ENCODE peak calls at places on chromosomes 6 and 20, in four cellular contexts. X is IMR-90, I is H1, P is H9. H is an unnamed sample.

GRCh38 chr6:115935361-115935760 is 125.3 kb downstream of the FRK start:
- DNase-seq in X (no peak), I (no peak), P (no peak), H (no peak)

GRCh38 chr20:51129201-51129671 is 106.3 kb upstream of the KCNG1 start:
- DNase-seq in I (no peak), X (no peak), P (peak; percentile 3), H (no peak)

GRCh38 chr6:54716869-54717268 is 129.7 kb upstream of the FAM83B start:
- DNase-seq in P (no peak), I (no peak), X (peak; percentile 43), H (no peak)

GRCh38 chr6:44339763-44340625 is 2.5 kb upstream of the SPATS1 start:
- DNase-seq in X (peak; percentile 67), P (no peak), I (no peak), H (no peak)

GRCh38 chr6:45417461-45417860 is 39.7 kb upstream of the SUPT3H start:
- DNase-seq in X (no peak), I (no peak), P (no peak), H (no peak)

GRCh38 chr6:3278691-3279090 is 19.9 kb downstream of the PSMG4 start:
- DNase-seq in X (no peak), I (no peak), P (no peak), H (no peak)

GRCh38 chr6:152296648-152297376 is 340.4 kb downstream of the SYNE1 start:
- DNase-seq in X (peak; percentile 17), I (no peak), P (no peak), H (peak; percentile 30)

GRCh38 chr6:151091571-151091970 is 148.2 kb upstream of the AKAP12 start:
- DNase-seq in I (no peak), X (no peak), P (no peak), H (no peak)

GRCh38 chr6:109300874-109301273 is 81.4 kb downstream of the CD164 start:
- DNase-seq in P (no peak), X (no peak), I (no peak), H (no peak)

GRCh38 chr6:22631101-22631500 is 61.7 kb downstream of the HDGFL1 start:
- DNase-seq in X (peak; percentile 65), P (no peak), I (no peak), H (no peak)

GRCh38 chr20:37627060-37627766 is 66.6 kb upstream of the CTNNBL1 start:
- DNase-seq in I (peak; percentile 17), P (peak; percentile 69), X (peak; percentile 55), H (peak; percentile 72)

GRCh38 chr20:13017883-13018535 is 9.2 kb downstream of the SPTLC3 start:
- DNase-seq in X (no peak), I (no peak), P (no peak), H (no peak)

DNA sequence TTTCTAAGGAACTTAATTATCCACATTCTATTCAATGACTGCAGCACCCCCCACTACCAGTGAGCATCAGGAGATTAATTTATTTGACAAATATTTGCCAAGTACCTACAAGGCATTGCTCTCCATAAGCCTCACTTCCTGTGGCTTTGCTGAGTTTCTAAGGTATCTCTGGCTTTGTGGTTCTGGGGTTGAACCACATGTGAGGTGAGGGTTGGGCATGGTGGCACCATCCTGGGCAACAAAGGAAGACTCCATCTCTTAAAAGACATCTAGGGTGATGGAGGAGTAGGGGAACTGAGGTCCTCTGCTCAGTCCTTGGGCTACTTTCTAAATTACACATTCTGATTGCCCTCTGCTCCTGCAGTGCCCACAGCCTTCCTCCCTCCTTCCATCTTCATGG is 25.5 kb upstream of the WFDC2 start:
- DNase-seq in P (no peak), I (no peak), X (no peak), H (no peak)
- H2BK15ac ChIP-seq in P (no peak overlapping the region), I (no peak overlapping the region), X (no peak overlapping the region), H (no peak overlapping the region)

GRCh38 chr6:170124836-170125235 is 166.0 kb downstream of the DLL1 start:
- DNase-seq in X (no peak), I (no peak), P (no peak), H (peak; percentile 14)
- H4K5ac ChIP-seq in X (no peak overlapping the region), I (no peak overlapping the region), P (no peak overlapping the region), H (no peak overlapping the region)

GRCh38 chr20:4819901-4820300 is 98.2 kb downstream of the PRND start:
- DNase-seq in X (no peak), P (no peak), I (no peak), H (no peak)
- H2BK15ac ChIP-seq in X (no peak overlapping the region), P (no peak overlapping the region), I (no peak overlapping the region), H (no peak overlapping the region)

GRCh38 chr6:149456311-149457021 is 28.3 kb downstream of the ZC3H12D start:
- DNase-seq in X (no peak), P (no peak), I (no peak), H (no peak)
- H4K5ac ChIP-seq in X (no peak overlapping the region), P (no peak overlapping the region), I (no peak overlapping the region), H (no peak overlapping the region)

GRCh38 chr6:107657373-107657754 is 166.7 kb downstream of the SCML4 start:
- DNase-seq in I (no peak), P (no peak), X (no peak), H (no peak)

GRCh38 chr6:107655245-107655644 is 165.3 kb downstream of the SOBP start:
- DNase-seq in I (no peak), X (no peak), P (peak; percentile 66), H (peak; percentile 82)

GRCh38 chr6:107657755-107658461 is 166.2 kb downstream of the SCML4 start:
- DNase-seq in P (peak; percentile 55), X (peak; percentile 86), I (no peak), H (no peak)

GRCh38 chr6:107656883-107657282 is 167.0 kb downstream of the SOBP start:
- DNase-seq in X (no peak), I (no peak), P (no peak), H (no peak)

GRCh38 chr6:107656381-107656780 is 166.5 kb downstream of the SOBP start:
- DNase-seq in P (no peak), I (no peak), X (peak; percentile 41), H (no peak)
- H2BK15ac ChIP-seq in P (no peak overlapping the region), I (no peak overlapping the region), X (no peak overlapping the region), H (no peak overlapping the region)

GRCh38 chr6:147740326-147740725 is 231.8 kb downstream of the SAMD5 start:
- DNase-seq in P (no peak), X (no peak), I (no peak), H (no peak)

GRCh38 chr6:147737084-147737483 is 228.6 kb downstream of the SAMD5 start:
- DNase-seq in P (no peak), I (no peak), X (no peak), H (no peak)

GRCh38 chr6:147738089-147738488 is 229.6 kb downstream of the SAMD5 start:
- DNase-seq in P (no peak), I (no peak), X (no peak), H (no peak)

GRCh38 chr6:147735924-147736323 is 227.4 kb downstream of the SAMD5 start:
- DNase-seq in X (no peak), P (no peak), I (no peak), H (no peak)

DNA sequence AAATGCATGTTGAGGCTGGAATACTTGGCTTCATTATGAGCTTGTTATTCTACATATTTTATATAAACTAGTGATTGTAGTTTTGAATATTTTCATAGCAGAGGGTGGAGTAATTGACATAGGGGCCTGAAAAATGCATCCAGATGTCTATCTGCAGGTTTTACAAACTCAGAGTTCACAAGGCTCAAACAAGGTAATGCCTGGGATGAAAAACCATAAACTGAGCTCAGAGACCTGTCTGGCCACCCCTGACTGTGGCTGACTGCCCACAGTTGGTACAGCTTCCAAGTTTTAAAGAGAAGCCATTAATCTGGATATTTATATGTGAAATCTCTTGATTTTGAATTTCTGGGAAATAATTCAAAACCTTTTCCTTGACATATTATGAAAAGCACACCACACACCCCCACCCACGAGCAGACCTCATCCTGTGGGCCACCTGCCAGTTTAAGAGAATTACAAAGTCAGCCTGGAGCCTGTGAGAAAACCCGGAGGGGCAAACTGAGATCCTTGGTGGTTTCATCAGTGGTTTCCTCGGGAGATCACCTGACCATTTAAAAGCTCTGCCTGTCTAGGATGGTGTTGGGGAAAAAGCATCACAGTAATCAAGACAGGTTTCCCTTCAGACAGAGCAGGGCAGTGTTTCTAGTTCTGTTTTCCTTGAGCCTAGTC is 230.2 kb downstream of the SAMD5 start:
- DNase-seq in X (peak; percentile 27), P (no peak), I (no peak), H (no peak)
- H4K5ac ChIP-seq in X (no peak overlapping the region), P (no peak overlapping the region), I (no peak overlapping the region), H (no peak overlapping the region)

GRCh38 chr20:49616154-49617007 is 48.4 kb upstream of the PTGIS start:
- DNase-seq in P (no peak), X (no peak), I (no peak), H (no peak)
- H2BK15ac ChIP-seq in P (no peak overlapping the region), X (no peak overlapping the region), I (no peak overlapping the region), H (no peak overlapping the region)

GRCh38 chr20:4341804-4342560 is 326.6 kb upstream of the RNF24 start:
- DNase-seq in X (peak; percentile 53), P (no peak), I (no peak), H (no peak)

GRCh38 chr20:4344660-4345059 is 329.3 kb upstream of the RNF24 start:
- DNase-seq in I (no peak), X (peak; percentile 10), P (no peak), H (no peak)

GRCh38 chr20:4342631-4343030 is 327.3 kb upstream of the RNF24 start:
- DNase-seq in I (no peak), X (no peak), P (no peak), H (no peak)
- H4K5ac ChIP-seq in I (no peak overlapping the region), X (no peak overlapping the region), P (no peak overlapping the region), H (no peak overlapping the region)